ENCODE peak calls at places on chromosomes 12 and 14, in nine cellular contexts. Z is lower lobe of right lung, E is psoas muscle, A is upper lobe of right lung, U is fibroblast of lung, X is cardiac muscle cell, G is neuronal stem cell, Q is heart right ventricle, F is lung. Y is an unnamed sample. For H3K4me1 and H3K9me3, the result is how much of the 10 kb centered on the place peaks cover.

GRCh38 chr14:61335049-61335448 is 13.7 kb downstream of the PRKCH start:
- DNase-seq in Z (no peak), E (no peak), A (no peak), U (no peak), X (no peak), G (no peak), Q (no peak), F (no peak), Y (no peak)

GRCh38 chr12:182381-182883 is 31.5 kb downstream of the SLC6A12 start:
- DNase-seq in Z (peak), E (no peak), A (no peak), U (peak), X (peak), G (no peak), Q (peak), F (no peak), Y (no peak)

GRCh38 chr14:24032727-24033418 is 18.9 kb upstream of the CARMIL3 start:
- DNase-seq in Z (no peak), E (no peak), A (no peak), U (peak), X (peak), G (no peak), Q (no peak), F (peak), Y (no peak)

GRCh38 chr12:122537021-122537420 is 10.0 kb downstream of the KNTC1 start:
- DNase-seq in Z (no peak), E (no peak), A (no peak), U (peak), X (no peak), G (no peak), Q (no peak), F (no peak), Y (no peak)

GRCh38 chr12:51812871-51813270 is 35.6 kb downstream of the FIGNL2 start:
- DNase-seq in Z (no peak), E (no peak), A (no peak), U (no peak), X (no peak), G (no peak), Q (no peak), F (no peak), Y (no peak)

GRCh38 chr12:56725723-56726102 is 614 bp upstream of the NACA start:
- DNase-seq in Z (no peak), E (no peak), A (no peak), U (no peak), X (no peak), G (no peak), Q (no peak), F (no peak), Y (no peak)

GRCh38 chr14:30990766-30991165 is 34.7 kb upstream of the AP4S1 start:
- DNase-seq in Z (no peak), E (no peak), A (no peak), U (peak), X (peak), G (no peak), Q (no peak), F (no peak), Y (no peak)

GRCh38 chr12:8823565-8824300 is 1.3 kb downstream of the A2ML1 start:
- DNase-seq in Z (no peak), E (no peak), A (no peak), U (peak), X (peak), G (peak), Q (no peak), F (peak), Y (peak)

GRCh38 chr12:41701943-41702601 is 442.6 kb downstream of the GXYLT1 start:
- DNase-seq in Z (no peak), E (no peak), A (no peak), U (no peak), X (no peak), G (no peak), Q (no peak), F (no peak), Y (no peak)

GRCh38 chr14:61555056-61555838 is 140.1 kb upstream of the HIF1A start:
- DNase-seq in Z (no peak), E (no peak), A (no peak), U (peak), X (peak), G (no peak), Q (no peak), F (no peak), Y (no peak)

GRCh38 chr12:48972213-48973021 is 882 bp upstream of the WNT10B start:
- DNase-seq in Z (no peak), E (no peak), A (no peak), U (peak), X (no peak), G (no peak), Q (no peak), F (no peak), Y (no peak)

GRCh38 chr12:39329015-39329414 is 113.9 kb downstream of the KIF21A start:
- DNase-seq in Z (no peak), E (no peak), A (no peak), U (peak), X (peak), G (no peak), Q (no peak), F (no peak), Y (no peak)

GRCh38 chr12:127632431-127632830 is 634.5 kb upstream of the TMEM132C start:
- DNase-seq in Z (no peak), E (no peak), A (no peak), U (no peak), X (no peak), G (no peak), Q (no peak), F (no peak), Y (no peak)

GRCh38 chr14:50340945-50341344 is 28.8 kb downstream of the DMAC2L start:
- DNase-seq in Z (no peak), E (no peak), A (no peak), U (no peak), X (no peak), G (no peak), Q (no peak), F (no peak), Y (no peak)

GRCh38 chr14:105141026-105141425 is 27.6 kb downstream of the JAG2 start:
- DNase-seq in Z (no peak), E (no peak), A (peak), U (no peak), X (no peak), G (no peak), Q (no peak), F (no peak), Y (no peak)

GRCh38 chr12:122830517-122831214 is 4.6 kb upstream of the HIP1R start:
- DNase-seq in Z (no peak), E (no peak), A (no peak), U (peak), X (peak), G (no peak), Q (no peak), F (peak), Y (no peak)

GRCh38 chr12:68825569-68826217 is 17.7 kb downstream of the MDM2 start:
- DNase-seq in Z (no peak), E (no peak), A (no peak), U (no peak), X (no peak), G (no peak), Q (no peak), F (no peak), Y (no peak)

GRCh38 chr12:1640630-1641234 is 11.7 kb downstream of the WNT5B start:
- DNase-seq in Z (no peak), E (no peak), A (no peak), U (no peak), X (no peak), G (no peak), Q (no peak), F (no peak), Y (no peak)

GRCh38 chr12:47837190-47838171 is 17.8 kb upstream of the HDAC7 start:
- DNase-seq in Z (peak), E (peak), A (peak), U (peak), X (peak), G (peak), Q (peak), F (peak), Y (peak)

GRCh38 chr12:97276198-97276580 is 186.4 kb upstream of the RMST start:
- DNase-seq in Z (no peak), E (no peak), A (no peak), U (no peak), X (no peak), G (peak), Q (no peak), F (no peak), Y (no peak)

GRCh38 chr12:103093499-103094106 is 136.1 kb downstream of the ASCL1 start:
- DNase-seq in Z (no peak), E (no peak), A (no peak), U (no peak), X (no peak), G (no peak), Q (no peak), F (no peak), Y (no peak)

GRCh38 chr14:51653096-51653814 is 1.5 kb downstream of the FRMD6 start:
- DNase-seq in Z (no peak), E (no peak), A (no peak), U (peak), X (peak), G (no peak), Q (no peak), F (no peak), Y (peak)

GRCh38 chr12:110739488-110739887 is 3.2 kb downstream of the PPP1CC start:
- DNase-seq in Z (no peak), E (no peak), A (no peak), U (no peak), X (no peak), G (no peak), Q (no peak), F (no peak), Y (no peak)

GRCh38 chr12:8156845-8157244 is at the start of gene ZNF705A:
- DNase-seq in Z (no peak), E (no peak), A (no peak), U (peak), X (peak), G (no peak), Q (no peak), F (no peak), Y (no peak)

GRCh38 chr14:55752580-55753365 is 172.8 kb downstream of the KTN1 start:
- DNase-seq in Z (peak), E (no peak), A (no peak), U (peak), X (peak), G (no peak), Q (no peak), F (peak), Y (peak)

GRCh38 chr14:99792551-99793212 is 531 bp upstream of the EML1 start:
- DNase-seq in Z (no peak), E (peak), A (no peak), U (peak), X (peak), G (no peak), Q (peak), F (no peak), Y (peak)

GRCh38 chr12:80040075-80040738 is 59.1 kb upstream of the OTOGL start:
- DNase-seq in Z (no peak), E (no peak), A (no peak), U (peak), X (peak), G (no peak), Q (no peak), F (no peak), Y (no peak)

GRCh38 chr14:75514673-75515630 is 7.3 kb upstream of the BATF start:
- DNase-seq in Z (peak), E (peak), A (no peak), U (peak), X (peak), G (no peak), Q (no peak), F (no peak), Y (no peak)

GRCh38 chr12:124302241-124302806 is 7.4 kb downstream of the RFLNA start:
- DNase-seq in Z (no peak), E (no peak), A (no peak), U (no peak), X (no peak), G (no peak), Q (no peak), F (no peak), Y (no peak)

GRCh38 chr12:20183563-20183962 is 184.8 kb upstream of the PDE3A start:
- DNase-seq in Z (no peak), E (no peak), A (no peak), U (peak), X (peak), G (no peak), Q (no peak), F (no peak), Y (no peak)

GRCh38 chr12:116528067-116528466 is 31.1 kb upstream of the MAP1LC3B2 start:
- DNase-seq in Z (no peak), E (no peak), A (no peak), U (peak), X (peak), G (no peak), Q (no peak), F (no peak), Y (no peak)
- H3K4me1 ChIP-seq in Z (under half), E (under half), A (under half), U (under half), X (under half), G (under half), Q (under half), F (under half), Y (under half)

GRCh38 chr12:108850854-108851573 is 6.4 kb downstream of the SSH1 start:
- DNase-seq in Z (peak), E (peak), A (no peak), U (peak), X (peak), G (no peak), Q (peak), F (no peak), Y (no peak)

GRCh38 chr12:108853426-108853825 is 4.0 kb downstream of the SSH1 start:
- DNase-seq in Z (no peak), E (no peak), A (no peak), U (no peak), X (no peak), G (no peak), Q (no peak), F (no peak), Y (no peak)

GRCh38 chr12:108854453-108855283 is 2.7 kb downstream of the SSH1 start:
- DNase-seq in Z (no peak), E (peak), A (peak), U (peak), X (peak), G (no peak), Q (peak), F (no peak), Y (no peak)

GRCh38 chr12:108854055-108854452 is 3.3 kb downstream of the SSH1 start:
- DNase-seq in Z (no peak), E (no peak), A (no peak), U (peak), X (peak), G (no peak), Q (no peak), F (no peak), Y (no peak)

DNA sequence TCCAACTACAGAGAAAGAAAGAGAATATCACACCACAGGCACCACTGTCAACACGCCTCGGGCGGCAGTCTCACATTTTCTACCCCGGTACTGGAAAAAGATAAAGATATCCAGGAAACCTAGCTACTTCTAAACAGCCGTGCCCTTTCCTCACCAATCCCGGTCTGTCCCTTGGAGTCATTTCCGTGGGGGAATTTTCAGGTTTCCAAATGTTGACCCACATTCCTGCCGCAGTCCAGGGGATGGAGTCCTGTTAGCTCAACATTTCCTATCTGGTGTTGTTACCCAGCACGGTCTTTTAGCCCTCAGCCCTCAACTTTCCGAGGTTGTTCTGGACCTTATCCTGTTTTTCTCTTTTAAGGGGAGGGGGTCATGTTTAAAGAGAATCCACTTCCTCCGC is 4.7 kb downstream of the SSH1 start:
- DNase-seq in Z (no peak), E (no peak), A (no peak), U (peak), X (peak), G (no peak), Q (no peak), F (no peak), Y (no peak)
- H3K4me3 ChIP-seq in Z (peak), E (peak), A (peak), U (no peak), X (no peak), G (no peak), Q (peak), F (no peak), Y (no peak)

GRCh38 chr12:131097247-131098177 is 143.8 kb downstream of the ADGRD1 start:
- DNase-seq in Z (peak), E (peak), A (peak), U (no peak), X (no peak), G (no peak), Q (peak), F (no peak), Y (no peak)
- H3K9me3 ChIP-seq in Z (under half), E (under half), A (under half), U (under half), X (under half), G (under half), Q (under half), F (under half), Y (under half)

DNA sequence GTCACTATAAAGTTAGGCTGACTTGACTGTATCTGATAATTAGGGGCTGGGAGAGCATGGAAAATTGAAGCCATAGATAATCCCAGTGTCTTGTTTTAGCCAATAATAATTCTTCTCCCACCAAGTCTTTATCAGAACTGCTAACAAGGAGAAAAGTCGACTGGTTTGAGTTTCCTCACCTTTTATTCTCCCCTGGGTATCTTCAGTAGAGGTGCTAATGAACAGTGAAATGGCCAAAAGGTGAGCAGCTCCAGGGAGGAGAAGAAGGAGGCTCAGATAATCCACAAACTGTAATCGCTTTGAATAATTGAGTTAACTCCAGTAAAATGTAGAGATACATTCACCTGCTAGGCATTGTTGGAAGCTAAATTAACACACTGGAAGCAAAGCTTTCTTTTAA is 72.6 kb downstream of the ETV6 start:
- DNase-seq in Z (no peak), E (no peak), A (no peak), U (no peak), X (no peak), G (no peak), Q (no peak), F (no peak), Y (no peak)
- H3K4me1 ChIP-seq in Z (half or more), E (under half), A (under half), U (under half), X (half or more), G (under half), Q (half or more), F (under half), Y (under half)

GRCh38 chr12:89678225-89678624 is 30.4 kb downstream of the ATP2B1 start:
- DNase-seq in Z (no peak), E (no peak), A (no peak), U (no peak), X (no peak), G (no peak), Q (no peak), F (no peak), Y (no peak)
- H3K4me3 ChIP-seq in Z (no peak), E (no peak), A (no peak), U (no peak), X (no peak), G (no peak), Q (no peak), F (no peak), Y (no peak)